ENCODE peak calls at places on chromosomes 16 and 17, in seven cellular contexts. Y is fibroblast of mammary gland; A is GM19239; K is activated gamma-delta T cell; X is A549; L is GM04503; W is CD4-positive, alpha-beta T cell. S is an unnamed sample.

GRCh38 chr16:3909791-3910583 is 29.5 kb upstream of the CREBBP start:
- DNase-seq in Y (no peak), A (no peak), K (no peak), X (no peak), L (no peak), W (no peak), S (no peak)

GRCh38 chr16:56506941-56507340 is 12.9 kb downstream of the BBS2 start:
- DNase-seq in Y (peak), A (no peak), K (no peak), X (no peak), L (no peak), W (no peak), S (no peak)

GRCh38 chr17:73644145-73645049 is at the start of gene SDK2:
- DNase-seq in Y (no peak), A (no peak), K (no peak), X (peak), L (no peak), W (no peak), S (peak)

GRCh38 chr16:66270333-66270927 is 96.1 kb upstream of the CDH5 start:
- DNase-seq in Y (peak), A (peak), K (peak), X (peak), L (no peak), W (peak), S (peak)

GRCh38 chr16:66189951-66190350 is 176.5 kb upstream of the CDH5 start:
- DNase-seq in Y (peak), A (no peak), K (no peak), X (no peak), L (peak), W (no peak), S (no peak)

GRCh38 chr17:62637809-62638208 is 10.3 kb downstream of the MRC2 start:
- DNase-seq in Y (no peak), A (no peak), K (no peak), X (no peak), L (no peak), W (no peak), S (no peak)

GRCh38 chr17:56149266-56150036 is 3.8 kb upstream of the ANKFN1 start:
- DNase-seq in Y (no peak), A (no peak), K (no peak), X (no peak), L (no peak), W (no peak), S (no peak)

GRCh38 chr16:1559446-1559975 is 26.0 kb downstream of the TMEM204 start:
- DNase-seq in Y (no peak), A (no peak), K (no peak), X (no peak), L (no peak), W (peak), S (no peak)

GRCh38 chr17:4229627-4230026 is 34.2 kb downstream of the ANKFY1 start:
- DNase-seq in Y (peak), A (no peak), K (no peak), X (no peak), L (peak), W (no peak), S (peak)

S was measured in SW480.